ENCODE peak calls at places on chromosomes 7 and 10, in nine cellular contexts. T, F, J, W, D, V, B, H and Q are unnamed samples.

GRCh38 chr7:158850390-158851174 is 5.8 kb upstream of the DYNC2I1 start:
- DNase-seq in T (no peak), J (no peak), B (no peak), V (no peak), F (no peak), D (no peak), H (no peak), W (no peak), Q (no peak)

GRCh38 chr10:124210263-124210662 is 116.9 kb upstream of the CHST15 start:
- DNase-seq in F (no peak), W (no peak), T (no peak), D (no peak), V (no peak), H (no peak), B (no peak), J (no peak), Q (no peak)

GRCh38 chr7:6273380-6273837 is 985 bp upstream of the CYTH3 start:
- DNase-seq in T (no peak), F (peak; percentile 26), V (no peak), J (no peak), B (no peak), W (peak; percentile 85), D (no peak), H (no peak), Q (no peak)

GRCh38 chr7:119974972-119975371 is 298.0 kb upstream of the KCND2 start:
- DNase-seq in J (no peak), H (no peak), F (no peak), V (no peak), W (no peak), D (no peak), B (no peak), T (no peak), Q (no peak)

GRCh38 chr7:18257711-18258110 is 230.1 kb upstream of the PRPS1L1 start:
- DNase-seq in H (no peak), W (no peak), B (peak; percentile 43), F (peak; percentile 65), J (peak; percentile 60), T (no peak), V (no peak), D (no peak), Q (no peak)

GRCh38 chr7:25173184-25173583 is 48.1 kb upstream of the CYCS start:
- DNase-seq in T (no peak), W (no peak), B (no peak), V (no peak), J (no peak), H (no peak), D (no peak), F (no peak), Q (no peak)

GRCh38 chr7:48296976-48297375 is 125.7 kb downstream of the ABCA13 start:
- DNase-seq in H (no peak), W (no peak), T (no peak), D (no peak), J (no peak), F (no peak), B (no peak), V (no peak), Q (no peak)

GRCh38 chr10:71080381-71081228 is 131.8 kb upstream of the UNC5B start:
- DNase-seq in D (peak; percentile 8), T (no peak), B (no peak), J (no peak), H (no peak), W (peak; percentile 27), F (no peak), V (no peak), Q (peak; percentile 62)

GRCh38 chr7:47461161-47461560 is 120.8 kb downstream of the TNS3 start:
- DNase-seq in T (peak; percentile 72), J (peak; percentile 71), H (no peak), W (no peak), D (no peak), F (no peak), B (no peak), V (no peak), Q (no peak)

GRCh38 chr7:132298782-132299181 is 277.5 kb downstream of the PLXNA4 start:
- DNase-seq in J (peak; percentile 28), H (no peak), D (no peak), V (no peak), T (no peak), B (peak; percentile 85), F (peak; percentile 55), W (no peak), Q (no peak)

GRCh38 chr10:72277340-72277995 is 3.7 kb downstream of the DDIT4 start:
- DNase-seq in T (no peak), B (no peak), V (no peak), F (no peak), D (no peak), W (no peak), H (no peak), J (peak; percentile 86), Q (no peak)

GRCh38 chr10:20552382-20552781 is 344.7 kb downstream of the NEBL start:
- DNase-seq in F (no peak), T (no peak), W (no peak), V (no peak), J (no peak), B (no peak), H (no peak), D (no peak), Q (no peak)

GRCh38 chr10:112649492-112650152 is 202.6 kb downstream of the VTI1A start:
- DNase-seq in D (no peak), T (no peak), J (peak; percentile 72), V (no peak), H (no peak), F (peak; percentile 56), W (no peak), B (peak; percentile 11), Q (no peak)

GRCh38 chr7:141071260-141071854 is 2.5 kb upstream of the TMEM178B start:
- DNase-seq in H (peak; percentile 64), D (peak; percentile 11), B (no peak), F (peak; percentile 23), W (no peak), V (peak; percentile 48), T (peak; percentile 74), J (peak; percentile 23), Q (no peak)

GRCh38 chr10:75653761-75654160 is 222.3 kb downstream of the LRMDA start:
- DNase-seq in J (no peak), B (no peak), V (no peak), W (no peak), F (peak; percentile 98), D (no peak), H (no peak), T (no peak), Q (no peak)

GRCh38 chr10:107129013-107129412 is 35.5 kb downstream of the SORCS1 start:
- DNase-seq in D (no peak), V (no peak), T (no peak), J (no peak), F (no peak), H (no peak), W (no peak), B (no peak), Q (no peak)

GRCh38 chr7:118648002-118648401 is 423.5 kb downstream of the ANKRD7 start:
- DNase-seq in V (no peak), F (no peak), H (no peak), T (no peak), D (no peak), J (no peak), B (no peak), W (no peak), Q (no peak)

GRCh38 chr7:103573479-103574058 is 127.6 kb upstream of the SLC26A5 start:
- DNase-seq in V (peak; percentile 24), W (no peak), H (no peak), B (peak; percentile 58), F (peak; percentile 78), J (peak; percentile 68), T (no peak), D (no peak), Q (no peak)

GRCh38 chr10:12949248-12949647 is 52.3 kb downstream of the CCDC3 start:
- DNase-seq in D (no peak), W (no peak), V (no peak), F (no peak), B (no peak), J (no peak), H (no peak), T (no peak), Q (no peak)
- TF ChIP-seq CTCF in D (no peak), W (no peak), V (peak; percentile 52), F (no peak), B (no peak), J (peak; percentile 43), H (no peak), T (no peak), Q (no peak)

DNA sequence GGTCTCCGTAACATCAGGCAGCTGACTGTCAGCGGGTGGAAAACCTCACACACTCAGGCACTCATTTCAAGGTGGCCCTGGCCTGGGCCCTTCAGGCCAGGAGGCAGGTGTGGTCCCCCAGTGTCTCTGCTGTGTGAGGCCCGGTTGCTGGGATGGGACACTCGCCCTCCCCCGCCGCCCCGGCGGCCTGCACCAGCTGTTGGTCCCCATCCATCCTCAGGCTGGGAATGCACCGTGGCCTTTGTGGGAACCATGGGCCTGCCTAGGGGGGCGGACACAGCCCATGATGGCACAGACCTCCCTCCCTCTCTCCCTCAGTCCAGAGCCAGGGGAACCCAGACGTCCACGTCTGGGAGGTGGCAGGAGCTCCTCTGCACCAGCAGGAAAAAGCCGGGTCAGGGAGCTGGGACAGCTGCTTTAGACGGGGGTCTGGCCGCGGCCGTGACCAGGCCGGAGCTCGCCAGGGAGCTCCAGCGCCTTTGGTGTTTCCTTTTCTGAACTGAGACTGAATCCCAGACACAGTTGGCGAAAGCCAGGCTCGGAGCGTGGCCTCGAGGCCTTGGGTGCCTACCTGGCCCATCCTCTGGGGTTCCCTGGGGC is 15.7 kb downstream of the ADGRA1 start:
- DNase-seq in F (no peak), H (no peak), T (no peak), B (no peak), J (no peak), V (no peak), W (no peak), D (no peak), Q (no peak)
- TF ChIP-seq CTCF in F (no peak), H (no peak), T (no peak), B (no peak), J (no peak), V (no peak), W (no peak), D (no peak), Q (no peak)

GRCh38 chr10:127715782-127716378 is 21.1 kb upstream of the FOXI2 start:
- DNase-seq in B (peak; percentile 25), D (no peak), J (peak; percentile 53), T (no peak), V (peak; percentile 44), F (peak; percentile 34), H (no peak), W (no peak), Q (no peak)
- TF ChIP-seq CTCF in B (no peak), D (peak; percentile 58), J (peak; percentile 42), T (peak; percentile 29), V (peak; percentile 83), F (peak; percentile 53), H (peak; percentile 59), W (peak; percentile 42), Q (peak; percentile 52)

GRCh38 chr7:14924398-14924797 is 21.8 kb upstream of the DGKB start:
- DNase-seq in V (no peak), F (peak; percentile 62), B (no peak), T (no peak), W (no peak), H (no peak), J (peak; percentile 47), D (no peak), Q (no peak)
- TF ChIP-seq CTCF in V (no peak), F (peak; percentile 61), B (no peak), T (no peak), W (no peak), H (no peak), J (peak; percentile 33), D (no peak), Q (no peak)

GRCh38 chr7:66948480-66949109 is 27.6 kb downstream of the TMEM248 start:
- DNase-seq in B (no peak), V (no peak), H (no peak), F (no peak), W (no peak), D (no peak), T (no peak), J (no peak), Q (peak; percentile 57)
- TF ChIP-seq CTCF in B (no peak), V (peak; percentile 57), H (no peak), F (no peak), W (no peak), D (no peak), T (no peak), J (no peak), Q (no peak)